ENCODE peak calls at places on chromosomes 13 and 19, in six cellular contexts. R is colonic mucosa, F is left colon, W is heart right ventricle, L is RCC 7860, N is AML-193. J is an unnamed sample.

GRCh38 chr19:1133471-1133929 is 29.7 kb downstream of the GPX4 start:
- DNase-seq in F (peak), W (no peak), R (peak), L (no peak), N (no peak), J (peak)

GRCh38 chr13:28744091-28744536 is 25.3 kb upstream of the SLC46A3 start:
- DNase-seq in F (no peak), L (no peak), W (peak), N (no peak), R (no peak), J (no peak)

GRCh38 chr19:44212865-44213346 is 574 bp downstream of the ZNF227 start:
- DNase-seq in L (no peak), F (no peak), N (no peak), W (peak), R (peak), J (no peak)

GRCh38 chr19:18590273-18591272 is 2.0 kb downstream of the REX1BD start:
- DNase-seq in L (no peak), F (peak), R (no peak), W (no peak), N (peak), J (no peak)

GRCh38 chr13:29849731-29850212 is 645 bp downstream of the UBL3 start:
- DNase-seq in F (peak), N (no peak), L (peak), R (peak), W (peak), J (peak)

GRCh38 chr19:28466107-28467045 is 746.6 kb downstream of the UQCRFS1 start:
- DNase-seq in N (peak), W (peak), L (no peak), R (peak), F (peak), J (peak)

GRCh38 chr13:50081106-50081898 is 66.1 kb downstream of the KCNRG start:
- DNase-seq in W (peak), R (peak), F (peak), L (no peak), N (peak), J (peak)

GRCh38 chr19:13051581-13052165 is 51.0 kb downstream of the LYL1 start:
- DNase-seq in R (peak), F (peak), L (peak), W (no peak), N (no peak), J (no peak)

GRCh38 chr19:29674374-29675119 is 9.3 kb downstream of the PLEKHF1 start:
- DNase-seq in L (no peak), N (no peak), F (no peak), W (no peak), R (no peak), J (no peak)

GRCh38 chr13:46600943-46601311 is 48.0 kb downstream of the LRCH1 start:
- DNase-seq in W (no peak), N (no peak), R (no peak), L (no peak), F (no peak), J (no peak)

GRCh38 chr13:21124853-21125252 is 51.5 kb downstream of the SKA3 start:
- DNase-seq in W (no peak), R (no peak), F (no peak), L (peak), N (no peak), J (no peak)

GRCh38 chr13:113906566-113906965 is 42.7 kb upstream of the GAS6 start:
- DNase-seq in L (no peak), W (no peak), F (no peak), N (no peak), R (peak), J (no peak)

GRCh38 chr19:7410946-7411345 is 62.2 kb downstream of the ARHGEF18 start:
- DNase-seq in W (no peak), L (no peak), R (no peak), N (no peak), F (no peak), J (no peak)

GRCh38 chr13:111132948-111133347 is 17.8 kb downstream of the ARHGEF7 start:
- DNase-seq in L (no peak), R (no peak), F (no peak), N (no peak), W (no peak), J (no peak)

GRCh38 chr19:18290250-18291018 is 9.0 kb upstream of the JUND start:
- DNase-seq in F (no peak), W (no peak), R (no peak), L (no peak), N (peak), J (peak)

GRCh38 chr13:21812192-21812626 is 141.3 kb downstream of the FGF9 start:
- DNase-seq in R (no peak), L (no peak), F (no peak), W (no peak), N (no peak), J (no peak)

GRCh38 chr13:40057228-40057627 is 401.8 kb downstream of the COG6 start:
- DNase-seq in N (no peak), F (no peak), L (no peak), R (no peak), W (no peak), J (no peak)

GRCh38 chr13:31334547-31334946 is 134.8 kb downstream of the B3GLCT start:
- DNase-seq in N (no peak), L (no peak), F (no peak), R (no peak), W (no peak), J (no peak)

GRCh38 chr13:23995283-23996073 is 98.2 kb upstream of the C1QTNF9B start:
- DNase-seq in F (no peak), N (no peak), L (no peak), R (no peak), W (peak), J (no peak)

GRCh38 chr13:104641309-104641708 is 1575.1 kb upstream of the SLC10A2 start:
- DNase-seq in L (peak), F (no peak), W (no peak), N (no peak), R (no peak), J (no peak)

GRCh38 chr13:29140277-29140676 is 320.1 kb downstream of the MTUS2 start:
- DNase-seq in N (no peak), L (peak), W (peak), R (no peak), F (no peak), J (no peak)

GRCh38 chr13:112899618-112900600 is 69.1 kb upstream of the MCF2L start:
- DNase-seq in L (no peak), R (no peak), N (no peak), F (peak), W (no peak), J (no peak)

GRCh38 chr13:35720690-35721554 is 244.4 kb upstream of the MAB21L1 start:
- DNase-seq in L (peak), R (peak), F (no peak), N (peak), W (peak), J (peak)

GRCh38 chr19:7004313-7004931 is 16.8 kb downstream of the MBD3L2B start:
- DNase-seq in L (peak), W (no peak), N (peak), R (no peak), F (no peak), J (no peak)

GRCh38 chr13:66425741-66426140 is 804.4 kb downstream of the PCDH9 start:
- DNase-seq in F (no peak), N (no peak), R (no peak), L (no peak), W (no peak), J (no peak)

GRCh38 chr19:32671883-32672282 is 3.1 kb downstream of the ANKRD27 start:
- DNase-seq in F (no peak), R (no peak), L (no peak), N (no peak), W (no peak), J (no peak)

GRCh38 chr13:98171806-98172569 is 5.1 kb downstream of the RNF113B start:
- DNase-seq in L (peak), W (peak), R (no peak), N (no peak), F (no peak), J (no peak)

GRCh38 chr13:100528820-100529219 is 59.8 kb downstream of the GGACT start:
- DNase-seq in N (no peak), W (no peak), L (no peak), R (no peak), F (no peak), J (no peak)

GRCh38 chr19:41133260-41133659 is 19.0 kb downstream of the CYP2F1 start:
- DNase-seq in W (no peak), N (no peak), R (no peak), F (no peak), L (no peak), J (no peak)

GRCh38 chr13:22926176-22927007 is 254.4 kb upstream of the SGCG start:
- DNase-seq in F (peak), N (no peak), L (peak), R (peak), W (peak), J (no peak)

GRCh38 chr19:51687791-51688664 is 5.1 kb upstream of the SPACA6 start:
- DNase-seq in R (peak), F (peak), L (peak), N (no peak), W (peak), J (no peak)

GRCh38 chr13:66887088-66887487 is 343.0 kb downstream of the PCDH9 start:
- DNase-seq in F (no peak), N (no peak), R (no peak), W (peak), L (peak), J (no peak)

GRCh38 chr13:112186091-112186490 is 119.1 kb downstream of the SOX1 start:
- DNase-seq in N (no peak), L (no peak), W (no peak), R (no peak), F (no peak), J (no peak)

GRCh38 chr13:31234729-31235128 is 35.0 kb downstream of the B3GLCT start:
- DNase-seq in L (no peak), R (no peak), N (no peak), W (no peak), F (no peak), J (no peak)

GRCh38 chr19:1467512-1468273 is 11.3 kb downstream of the C19orf25 start:
- DNase-seq in W (no peak), F (no peak), L (no peak), N (no peak), R (no peak), J (no peak)

GRCh38 chr19:55246462-55247451 is 12.1 kb downstream of the PPP6R1 start:
- DNase-seq in W (no peak), R (no peak), L (no peak), F (no peak), N (no peak), J (no peak)

GRCh38 chr19:21463449-21464105 is 41.8 kb upstream of the ZNF429 start:
- DNase-seq in F (no peak), L (no peak), N (peak), R (peak), W (peak), J (no peak)

J was measured in natural killer cell.